ENCODE peak calls at places on chromosomes 1 and 21, in four cellular contexts. P is NB4, N is heart left ventricle, D is body of pancreas. A is an unnamed sample.
A peak's percentile ranks its signal among the peaks of the same experiment; 100 is the strongest.

GRCh38 chr1:81950037-81950436 is 149.3 kb downstream of the ADGRL2 start:
- DNase-seq in N (no peak), P (no peak), D (no peak), A (no peak)

GRCh38 chr21:21673959-21674358 is 675.8 kb downstream of the NCAM2 start:
- DNase-seq in D (no peak), P (no peak), N (no peak), A (no peak)

GRCh38 chr1:120179420-120180348 is 3.4 kb upstream of the SEC22B start:
- DNase-seq in N (peak; percentile 32), D (peak; percentile 9), P (no peak), A (no peak)

GRCh38 chr21:39083377-39084008 is 99.8 kb downstream of the PSMG1 start:
- DNase-seq in P (peak; percentile 28), N (no peak), D (no peak), A (no peak)

GRCh38 chr1:210709694-210710093 is 381.0 kb downstream of the HHAT start:
- DNase-seq in P (no peak), D (no peak), N (no peak), A (no peak)

GRCh38 chr21:46228345-46229051 is at the start of gene LSS:
- DNase-seq in P (peak; percentile 99), D (peak; percentile 99), N (peak; percentile 100), A (peak; percentile 99)

GRCh38 chr1:212098340-212098739 is 62.8 kb downstream of the DTL start:
- DNase-seq in P (no peak), D (no peak), N (no peak), A (no peak)

GRCh38 chr1:78229344-78229743 is 183.6 kb downstream of the GIPC2 start:
- DNase-seq in P (no peak), D (no peak), N (no peak), A (no peak)

GRCh38 chr1:163357378-163357777 is 35.6 kb downstream of the NUF2 start:
- DNase-seq in P (no peak), N (no peak), D (no peak), A (no peak)

GRCh38 chr1:231337043-231337471 is 595 bp downstream of the EXOC8 start:
- DNase-seq in D (no peak), N (peak; percentile 75), P (no peak), A (no peak)

GRCh38 chr1:30283199-30283962 is 440.0 kb downstream of the MATN1 start:
- DNase-seq in N (no peak), D (no peak), P (no peak), A (no peak)

GRCh38 chr21:44953628-44954021 is 13.8 kb downstream of the SLX9 start:
- DNase-seq in D (no peak), N (peak; percentile 39), P (no peak), A (no peak)

GRCh38 chr1:156676450-156676819 is 772 bp downstream of the NES start:
- DNase-seq in D (no peak), N (peak; percentile 61), P (no peak), A (no peak)

GRCh38 chr1:5119496-5120234 is 465.3 kb downstream of the AJAP1 start:
- DNase-seq in P (no peak), D (peak; percentile 37), N (no peak), A (no peak)

GRCh38 chr1:153932593-153933131 is 9.9 kb upstream of the GATAD2B start:
- DNase-seq in N (no peak), D (no peak), P (no peak), A (no peak)
- TF ChIP-seq POLR2A in N (no peak), D (no peak), P (no peak), A (no peak)

GRCh38 chr1:39737546-39738169 is 1.0 kb upstream of the PPIE start:
- DNase-seq in D (no peak), N (no peak), P (no peak), A (no peak)

GRCh38 chr1:39733161-39733560 is 5.5 kb upstream of the PPIE start:
- DNase-seq in P (no peak), D (peak; percentile 96), N (peak; percentile 64), A (no peak)

GRCh38 chr1:39735731-39736130 is 3.0 kb upstream of the PPIE start:
- DNase-seq in P (no peak), N (no peak), D (no peak), A (no peak)

GRCh38 chr1:39738622-39739366 is at the start of gene PPIE:
- DNase-seq in D (peak; percentile 98), P (peak; percentile 96), N (peak; percentile 97), A (peak; percentile 84)
- TF ChIP-seq POLR2A in D (peak; percentile 30), P (peak; percentile 84), N (no peak), A (peak; percentile 87)

DNA sequence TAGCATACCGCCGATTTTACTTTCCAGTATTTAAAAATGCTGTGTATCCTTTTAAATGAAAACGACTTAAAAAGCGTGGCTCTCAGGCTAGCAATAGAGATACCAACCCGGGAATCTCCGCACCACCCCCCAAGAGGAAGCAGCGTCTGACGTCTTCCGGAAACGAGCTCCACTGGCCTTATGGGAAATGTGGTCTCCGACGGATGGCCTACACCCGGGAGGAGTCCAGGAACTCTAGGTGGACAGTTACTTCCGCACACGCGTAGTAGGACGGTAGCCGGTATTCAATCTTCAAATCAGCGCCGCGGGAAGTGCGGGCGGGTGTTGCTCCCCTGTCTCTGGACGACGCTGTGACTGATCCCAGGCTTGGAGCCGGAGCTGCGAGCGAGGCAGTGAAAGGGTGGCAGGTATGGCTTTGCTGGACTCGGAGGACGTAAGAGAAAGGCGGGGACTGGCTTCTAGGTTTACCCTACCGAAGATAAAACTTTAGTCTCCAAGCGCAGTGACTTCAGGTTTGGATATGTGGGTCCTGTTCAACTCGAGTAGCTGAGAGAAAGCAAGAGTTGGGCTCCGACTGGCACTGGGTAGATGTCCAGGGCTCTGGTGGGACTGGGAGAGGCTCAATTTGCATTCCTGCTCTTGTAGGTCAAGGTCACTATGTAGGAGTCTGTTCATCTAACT is at the start of gene ZNF684:
- DNase-seq in D (peak; percentile 87), P (peak; percentile 97), N (peak; percentile 86), A (peak; percentile 94)
- TF ChIP-seq POLR2A in D (no peak), P (peak; percentile 75), N (no peak), A (peak; percentile 92)

GRCh38 chr1:222589462-222590302 is at the start of gene TAF1A:
- DNase-seq in P (peak; percentile 88), D (peak; percentile 91), N (peak; percentile 88), A (peak; percentile 55)
- TF ChIP-seq POLR2A in P (peak; percentile 37), D (no peak), N (no peak), A (peak; percentile 72)

GRCh38 chr1:85607126-85607912 is 26.8 kb downstream of the CCN1 start:
- DNase-seq in D (no peak), P (no peak), N (no peak), A (peak; percentile 78)
- TF ChIP-seq POLR2A in D (no peak), P (no peak), N (no peak), A (no peak)

GRCh38 chr1:111739984-111740765 is 980 bp upstream of the INKA2 start:
- DNase-seq in N (peak; percentile 87), D (peak; percentile 55), P (peak; percentile 13), A (no peak)

GRCh38 chr1:111738133-111738435 is 1.1 kb downstream of the INKA2 start:
- DNase-seq in N (no peak), D (no peak), P (no peak), A (no peak)

GRCh38 chr1:111737216-111738132 is 1.7 kb downstream of the INKA2 start:
- DNase-seq in N (no peak), P (no peak), D (no peak), A (no peak)

GRCh38 chr1:111738436-111739221 is 566 bp downstream of the INKA2 start:
- DNase-seq in P (peak; percentile 80), D (peak; percentile 70), N (peak; percentile 92), A (peak; percentile 71)

GRCh38 chr1:111739222-111739983 is at the start of gene INKA2:
- DNase-seq in D (peak; percentile 87), P (peak; percentile 91), N (peak; percentile 96), A (peak; percentile 91)
- TF ChIP-seq POLR2A in D (peak; percentile 46), P (peak; percentile 33), N (peak; percentile 8), A (peak; percentile 15)

A was measured in H54.